ENCODE peak calls at places on chromosomes 4 and X, in ten cellular contexts. One of them, this sample, is unnamed.

GRCh38 chrX:139429913-139430312 is 100.6 kb upstream of the F9 start:
- DNase-seq in A549: no peak
- DNase-seq in brain microvascular endothelial cell: no peak
- DNase-seq in neural progenitor cell: peak; percentile 40
- DNase-seq in CD4-positive, alpha-beta memory T cell: no peak
- DNase-seq in skeletal muscle cell: no peak
- DNase-seq in cardiac muscle cell: no peak
- DNase-seq in AG04450: no peak
- DNase-seq in BE2C: no peak
- DNase-seq in lower lobe of right lung: no peak
- DNase-seq in this sample: peak; percentile 5

GRCh38 chr4:27000820-27001219 is 140.2 kb downstream of the STIM2 start:
- DNase-seq in A549: peak; percentile 4
- DNase-seq in brain microvascular endothelial cell: no peak
- DNase-seq in neural progenitor cell: no peak
- DNase-seq in CD4-positive, alpha-beta memory T cell: peak; percentile 28
- DNase-seq in skeletal muscle cell: no peak
- DNase-seq in cardiac muscle cell: no peak
- DNase-seq in AG04450: no peak
- DNase-seq in BE2C: no peak
- DNase-seq in lower lobe of right lung: no peak
- DNase-seq in this sample: no peak

GRCh38 chrX:78923198-78924015 is 21.8 kb upstream of the P2RY10 start:
- DNase-seq in A549: no peak
- DNase-seq in brain microvascular endothelial cell: no peak
- DNase-seq in neural progenitor cell: no peak
- DNase-seq in CD4-positive, alpha-beta memory T cell: no peak
- DNase-seq in skeletal muscle cell: no peak
- DNase-seq in cardiac muscle cell: no peak
- DNase-seq in AG04450: no peak
- DNase-seq in BE2C: no peak
- DNase-seq in lower lobe of right lung: no peak
- DNase-seq in this sample: no peak

GRCh38 chr4:177554966-177555574 is 112.8 kb upstream of the AGA start:
- DNase-seq in A549: no peak
- DNase-seq in brain microvascular endothelial cell: peak; percentile 39
- DNase-seq in neural progenitor cell: peak; percentile 28
- DNase-seq in CD4-positive, alpha-beta memory T cell: no peak
- DNase-seq in skeletal muscle cell: no peak
- DNase-seq in cardiac muscle cell: peak; percentile 63
- DNase-seq in AG04450: no peak
- DNase-seq in BE2C: peak; percentile 33
- DNase-seq in lower lobe of right lung: no peak
- DNase-seq in this sample: peak; percentile 22

GRCh38 chr4:107210450-107211239 is 174.5 kb upstream of the DKK2 start:
- DNase-seq in A549: no peak
- DNase-seq in brain microvascular endothelial cell: no peak
- DNase-seq in neural progenitor cell: no peak
- DNase-seq in CD4-positive, alpha-beta memory T cell: no peak
- DNase-seq in skeletal muscle cell: no peak
- DNase-seq in cardiac muscle cell: peak; percentile 53
- DNase-seq in AG04450: no peak
- DNase-seq in BE2C: no peak
- DNase-seq in lower lobe of right lung: no peak
- DNase-seq in this sample: no peak

GRCh38 chrX:30577362-30577961 is at the start of gene TASL:
- DNase-seq in A549: no peak
- DNase-seq in brain microvascular endothelial cell: no peak
- DNase-seq in neural progenitor cell: no peak
- DNase-seq in CD4-positive, alpha-beta memory T cell: peak; percentile 27
- DNase-seq in skeletal muscle cell: no peak
- DNase-seq in cardiac muscle cell: no peak
- DNase-seq in AG04450: no peak
- DNase-seq in BE2C: no peak
- DNase-seq in lower lobe of right lung: peak; percentile 46
- DNase-seq in this sample: no peak

GRCh38 chr4:32261196-32261595 is 1541.0 kb downstream of the PCDH7 start:
- DNase-seq in A549: no peak
- DNase-seq in brain microvascular endothelial cell: no peak
- DNase-seq in neural progenitor cell: peak; percentile 36
- DNase-seq in CD4-positive, alpha-beta memory T cell: no peak
- DNase-seq in skeletal muscle cell: no peak
- DNase-seq in cardiac muscle cell: no peak
- DNase-seq in AG04450: no peak
- DNase-seq in BE2C: no peak
- DNase-seq in lower lobe of right lung: no peak
- DNase-seq in this sample: no peak

GRCh38 chr4:10002278-10002677 is 19.0 kb downstream of the SLC2A9 start:
- DNase-seq in A549: no peak
- DNase-seq in brain microvascular endothelial cell: no peak
- DNase-seq in neural progenitor cell: no peak
- DNase-seq in CD4-positive, alpha-beta memory T cell: no peak
- DNase-seq in skeletal muscle cell: no peak
- DNase-seq in cardiac muscle cell: no peak
- DNase-seq in AG04450: no peak
- DNase-seq in BE2C: no peak
- DNase-seq in lower lobe of right lung: no peak
- DNase-seq in this sample: no peak

GRCh38 chrX:23811135-23811781 is 28.3 kb downstream of the SAT1 start:
- DNase-seq in A549: no peak
- DNase-seq in brain microvascular endothelial cell: no peak
- DNase-seq in neural progenitor cell: no peak
- DNase-seq in CD4-positive, alpha-beta memory T cell: no peak
- DNase-seq in skeletal muscle cell: no peak
- DNase-seq in cardiac muscle cell: no peak
- DNase-seq in AG04450: no peak
- DNase-seq in BE2C: no peak
- DNase-seq in lower lobe of right lung: peak; percentile 55
- DNase-seq in this sample: no peak

GRCh38 chr4:38490753-38491446 is 173.1 kb upstream of the KLF3 start:
- DNase-seq in A549: no peak
- DNase-seq in brain microvascular endothelial cell: no peak
- DNase-seq in neural progenitor cell: no peak
- DNase-seq in CD4-positive, alpha-beta memory T cell: no peak
- DNase-seq in skeletal muscle cell: no peak
- DNase-seq in cardiac muscle cell: peak; percentile 12
- DNase-seq in AG04450: no peak
- DNase-seq in BE2C: no peak
- DNase-seq in lower lobe of right lung: no peak
- DNase-seq in this sample: no peak

GRCh38 chrX:103839404-103839803 is 7.3 kb upstream of the RAB9B start:
- DNase-seq in A549: no peak
- DNase-seq in brain microvascular endothelial cell: no peak
- DNase-seq in neural progenitor cell: no peak
- DNase-seq in CD4-positive, alpha-beta memory T cell: no peak
- DNase-seq in skeletal muscle cell: no peak
- DNase-seq in cardiac muscle cell: no peak
- DNase-seq in AG04450: no peak
- DNase-seq in BE2C: no peak
- DNase-seq in lower lobe of right lung: no peak
- DNase-seq in this sample: no peak

GRCh38 chr4:21697583-21697982 is 251.0 kb downstream of the KCNIP4 start:
- DNase-seq in A549: no peak
- DNase-seq in brain microvascular endothelial cell: peak; percentile 53
- DNase-seq in neural progenitor cell: peak; percentile 51
- DNase-seq in CD4-positive, alpha-beta memory T cell: no peak
- DNase-seq in skeletal muscle cell: no peak
- DNase-seq in cardiac muscle cell: peak; percentile 11
- DNase-seq in AG04450: no peak
- DNase-seq in BE2C: peak; percentile 90
- DNase-seq in lower lobe of right lung: peak; percentile 34
- DNase-seq in this sample: no peak

GRCh38 chr4:159444668-159445067 is 341.8 kb downstream of the RAPGEF2 start:
- DNase-seq in A549: no peak
- DNase-seq in brain microvascular endothelial cell: peak; percentile 20
- DNase-seq in neural progenitor cell: no peak
- DNase-seq in CD4-positive, alpha-beta memory T cell: no peak
- DNase-seq in skeletal muscle cell: peak; percentile 62
- DNase-seq in cardiac muscle cell: peak; percentile 35
- DNase-seq in AG04450: no peak
- DNase-seq in BE2C: no peak
- DNase-seq in lower lobe of right lung: no peak
- DNase-seq in this sample: no peak

GRCh38 chr4:16207409-16207808 is 18.9 kb downstream of the TAPT1 start:
- DNase-seq in A549: no peak
- DNase-seq in brain microvascular endothelial cell: no peak
- DNase-seq in neural progenitor cell: no peak
- DNase-seq in CD4-positive, alpha-beta memory T cell: no peak
- DNase-seq in skeletal muscle cell: no peak
- DNase-seq in cardiac muscle cell: no peak
- DNase-seq in AG04450: no peak
- DNase-seq in BE2C: no peak
- DNase-seq in lower lobe of right lung: no peak
- DNase-seq in this sample: no peak

GRCh38 chr4:1682860-1683259 is 1.3 kb downstream of the FAM53A start:
- DNase-seq in A549: no peak
- DNase-seq in brain microvascular endothelial cell: no peak
- DNase-seq in neural progenitor cell: peak; percentile 52
- DNase-seq in CD4-positive, alpha-beta memory T cell: no peak
- DNase-seq in skeletal muscle cell: no peak
- DNase-seq in cardiac muscle cell: no peak
- DNase-seq in AG04450: no peak
- DNase-seq in BE2C: no peak
- DNase-seq in lower lobe of right lung: peak; percentile 25
- DNase-seq in this sample: no peak
- H3K4me3 ChIP-seq in A549: no peak overlapping the region
- H3K4me3 ChIP-seq in brain microvascular endothelial cell: peak overlapping the region; percentile 57
- H3K4me3 ChIP-seq in neural progenitor cell: peak overlapping the region; percentile 61
- H3K4me3 ChIP-seq in CD4-positive, alpha-beta memory T cell: peak overlapping the region; percentile 52
- H3K4me3 ChIP-seq in skeletal muscle cell: peak overlapping the region; percentile 61
- H3K4me3 ChIP-seq in cardiac muscle cell: no peak overlapping the region
- H3K4me3 ChIP-seq in AG04450: peak overlapping the region; percentile 62
- H3K4me3 ChIP-seq in BE2C: no peak overlapping the region
- H3K4me3 ChIP-seq in lower lobe of right lung: peak overlapping the region; percentile 73
- H3K4me3 ChIP-seq in this sample: peak overlapping the region; percentile 49

GRCh38 chrX:130857207-130857606 is 45.8 kb downstream of the ENOX2 start:
- DNase-seq in A549: no peak
- DNase-seq in brain microvascular endothelial cell: no peak
- DNase-seq in neural progenitor cell: no peak
- DNase-seq in CD4-positive, alpha-beta memory T cell: no peak
- DNase-seq in skeletal muscle cell: no peak
- DNase-seq in cardiac muscle cell: no peak
- DNase-seq in AG04450: no peak
- DNase-seq in BE2C: no peak
- DNase-seq in lower lobe of right lung: no peak
- DNase-seq in this sample: no peak
- H3K4me3 ChIP-seq in A549: no peak overlapping the region
- H3K4me3 ChIP-seq in brain microvascular endothelial cell: no peak overlapping the region
- H3K4me3 ChIP-seq in neural progenitor cell: no peak overlapping the region
- H3K4me3 ChIP-seq in CD4-positive, alpha-beta memory T cell: no peak overlapping the region
- H3K4me3 ChIP-seq in skeletal muscle cell: no peak overlapping the region
- H3K4me3 ChIP-seq in cardiac muscle cell: no peak overlapping the region
- H3K4me3 ChIP-seq in AG04450: no peak overlapping the region
- H3K4me3 ChIP-seq in BE2C: no peak overlapping the region
- H3K4me3 ChIP-seq in lower lobe of right lung: no peak overlapping the region
- H3K4me3 ChIP-seq in this sample: no peak overlapping the region

GRCh38 chr4:185018834-185019450 is 652 bp downstream of the HELT start:
- DNase-seq in A549: no peak
- DNase-seq in brain microvascular endothelial cell: no peak
- DNase-seq in neural progenitor cell: peak; percentile 42
- DNase-seq in CD4-positive, alpha-beta memory T cell: no peak
- DNase-seq in skeletal muscle cell: no peak
- DNase-seq in cardiac muscle cell: no peak
- DNase-seq in AG04450: no peak
- DNase-seq in BE2C: no peak
- DNase-seq in lower lobe of right lung: peak; percentile 69
- DNase-seq in this sample: no peak

GRCh38 chr4:185016946-185017797 is 1.1 kb upstream of the HELT start:
- DNase-seq in A549: no peak
- DNase-seq in brain microvascular endothelial cell: no peak
- DNase-seq in neural progenitor cell: peak; percentile 77
- DNase-seq in CD4-positive, alpha-beta memory T cell: no peak
- DNase-seq in skeletal muscle cell: no peak
- DNase-seq in cardiac muscle cell: peak; percentile 25
- DNase-seq in AG04450: no peak
- DNase-seq in BE2C: no peak
- DNase-seq in lower lobe of right lung: no peak
- DNase-seq in this sample: no peak

GRCh38 chr4:185016101-185016940 is 2.0 kb upstream of the HELT start:
- DNase-seq in A549: no peak
- DNase-seq in brain microvascular endothelial cell: no peak
- DNase-seq in neural progenitor cell: peak; percentile 65
- DNase-seq in CD4-positive, alpha-beta memory T cell: no peak
- DNase-seq in skeletal muscle cell: no peak
- DNase-seq in cardiac muscle cell: no peak
- DNase-seq in AG04450: no peak
- DNase-seq in BE2C: no peak
- DNase-seq in lower lobe of right lung: no peak
- DNase-seq in this sample: no peak

GRCh38 chr4:185019451-185020292 is 1.4 kb downstream of the HELT start:
- DNase-seq in A549: no peak
- DNase-seq in brain microvascular endothelial cell: no peak
- DNase-seq in neural progenitor cell: peak; percentile 72
- DNase-seq in CD4-positive, alpha-beta memory T cell: no peak
- DNase-seq in skeletal muscle cell: no peak
- DNase-seq in cardiac muscle cell: no peak
- DNase-seq in AG04450: no peak
- DNase-seq in BE2C: no peak
- DNase-seq in lower lobe of right lung: no peak
- DNase-seq in this sample: no peak

GRCh38 chr4:185017964-185018772 is at the start of gene HELT:
- DNase-seq in A549: no peak
- DNase-seq in brain microvascular endothelial cell: no peak
- DNase-seq in neural progenitor cell: peak; percentile 61
- DNase-seq in CD4-positive, alpha-beta memory T cell: no peak
- DNase-seq in skeletal muscle cell: no peak
- DNase-seq in cardiac muscle cell: no peak
- DNase-seq in AG04450: no peak
- DNase-seq in BE2C: no peak
- DNase-seq in lower lobe of right lung: no peak
- DNase-seq in this sample: no peak
- H3K4me3 ChIP-seq in A549: peak within 1 kb of the TSS; percentile 17
- H3K4me3 ChIP-seq in brain microvascular endothelial cell: no peak within 1 kb of the TSS
- H3K4me3 ChIP-seq in neural progenitor cell: peak within 1 kb of the TSS; percentile 38
- H3K4me3 ChIP-seq in CD4-positive, alpha-beta memory T cell: no peak within 1 kb of the TSS
- H3K4me3 ChIP-seq in skeletal muscle cell: no peak within 1 kb of the TSS
- H3K4me3 ChIP-seq in cardiac muscle cell: peak within 1 kb of the TSS; percentile 21
- H3K4me3 ChIP-seq in AG04450: no peak within 1 kb of the TSS
- H3K4me3 ChIP-seq in BE2C: no peak within 1 kb of the TSS
- H3K4me3 ChIP-seq in lower lobe of right lung: peak within 1 kb of the TSS; percentile 27
- H3K4me3 ChIP-seq in this sample: no peak within 1 kb of the TSS

DNA sequence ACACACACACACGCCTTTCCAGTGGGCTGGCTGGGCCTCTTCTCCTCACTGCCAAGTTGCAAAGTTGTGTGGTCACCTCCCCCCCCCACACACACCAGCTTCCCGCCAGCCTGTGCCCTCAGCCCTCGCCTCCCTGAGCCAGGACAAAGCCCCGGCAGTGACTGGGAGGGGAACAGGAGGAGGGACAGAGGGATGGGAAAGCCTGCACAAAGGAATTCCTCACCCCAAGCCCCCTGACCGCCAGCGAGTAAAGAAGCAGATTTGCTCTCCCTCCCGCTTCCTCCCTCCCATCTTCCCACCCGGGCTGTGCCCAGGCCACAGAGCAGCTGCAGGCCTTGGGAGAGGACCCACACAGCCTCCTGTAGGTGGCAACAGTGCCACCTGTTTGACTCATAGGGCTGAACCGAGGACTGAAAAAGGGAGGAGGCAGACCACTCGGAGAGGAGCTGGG is at the start of gene GDPD2:
- DNase-seq in A549: no peak
- DNase-seq in brain microvascular endothelial cell: no peak
- DNase-seq in neural progenitor cell: peak; percentile 89
- DNase-seq in CD4-positive, alpha-beta memory T cell: no peak
- DNase-seq in skeletal muscle cell: no peak
- DNase-seq in cardiac muscle cell: peak; percentile 48
- DNase-seq in AG04450: no peak
- DNase-seq in BE2C: no peak
- DNase-seq in lower lobe of right lung: no peak
- DNase-seq in this sample: no peak
- H3K4me3 ChIP-seq in A549: no peak within 1 kb of the TSS
- H3K4me3 ChIP-seq in brain microvascular endothelial cell: no peak within 1 kb of the TSS
- H3K4me3 ChIP-seq in neural progenitor cell: peak within 1 kb of the TSS; percentile 39
- H3K4me3 ChIP-seq in CD4-positive, alpha-beta memory T cell: no peak within 1 kb of the TSS
- H3K4me3 ChIP-seq in skeletal muscle cell: no peak within 1 kb of the TSS
- H3K4me3 ChIP-seq in cardiac muscle cell: no peak within 1 kb of the TSS
- H3K4me3 ChIP-seq in AG04450: no peak within 1 kb of the TSS
- H3K4me3 ChIP-seq in BE2C: no peak within 1 kb of the TSS
- H3K4me3 ChIP-seq in lower lobe of right lung: no peak within 1 kb of the TSS
- H3K4me3 ChIP-seq in this sample: no peak within 1 kb of the TSS

This sample was measured in astrocyte of the cerebellum.